ENCODE peak calls at places on chromosomes 2 and 18, in four cellular contexts. S, C, I and L are unnamed samples.

GRCh38 chr2:160256511-160256910 is 56.4 kb upstream of the ITGB6 start:
- DNase-seq in S (no peak), C (no peak), I (no peak), L (no peak)

GRCh38 chr2:216001612-216002215 is 11.6 kb downstream of the MREG start:
- DNase-seq in S (no peak), C (no peak), I (no peak), L (no peak)

GRCh38 chr18:2522112-2522511 is 49.2 kb downstream of the METTL4 start:
- DNase-seq in S (no peak), C (no peak), I (no peak), L (no peak)

GRCh38 chr2:215535125-215535668 is 99.3 kb upstream of the FN1 start:
- DNase-seq in S (peak), C (no peak), I (no peak), L (no peak)

GRCh38 chr18:48622911-48623431 is 84.1 kb downstream of the CTIF start:
- DNase-seq in S (peak), C (no peak), I (no peak), L (no peak)

GRCh38 chr18:80034852-80035406 is 695 bp downstream of the RBFA start:
- DNase-seq in S (no peak), C (no peak), I (no peak), L (no peak)

GRCh38 chr2:237486819-237487448 is at the start of gene MLPH:
- DNase-seq in S (peak), C (no peak), I (no peak), L (no peak)

GRCh38 chr2:144396318-144396717 is 123.6 kb downstream of the ZEB2 start:
- DNase-seq in S (no peak), C (no peak), I (no peak), L (no peak)

GRCh38 chr2:20223345-20224190 is 1.4 kb downstream of the SDC1 start:
- DNase-seq in S (peak), C (no peak), I (no peak), L (no peak)